ENCODE peak calls at places on chromosomes 1 and 21, in four cellular contexts. One of them, this sample, is unnamed.

GRCh38 chr1:220806408-220806807 is 19.7 kb downstream of the MTARC1 start:
- DNase-seq in cardiac fibroblast: no peak
- DNase-seq in ovary: no peak
- DNase-seq in endothelial cell: no peak
- DNase-seq in this sample: no peak

GRCh38 chr21:26207021-26207420 is 36.5 kb upstream of the APP start:
- DNase-seq in cardiac fibroblast: no peak
- DNase-seq in ovary: no peak
- DNase-seq in endothelial cell: no peak
- DNase-seq in this sample: no peak

GRCh38 chr1:43853161-43853921 is 80.3 kb upstream of the ARTN start:
- DNase-seq in endothelial cell: no peak
- DNase-seq in cardiac fibroblast: peak
- DNase-seq in ovary: peak
- DNase-seq in this sample: no peak

GRCh38 chr1:166925791-166926483 is 49.4 kb downstream of the ILDR2 start:
- DNase-seq in ovary: no peak
- DNase-seq in cardiac fibroblast: peak
- DNase-seq in endothelial cell: no peak
- DNase-seq in this sample: no peak

GRCh38 chr1:8970870-8971337 is 25.2 kb downstream of the CA6 start:
- DNase-seq in endothelial cell: no peak
- DNase-seq in cardiac fibroblast: no peak
- DNase-seq in ovary: no peak
- DNase-seq in this sample: no peak

GRCh38 chr1:6511056-6511455 is 19.6 kb upstream of the PLEKHG5 start:
- DNase-seq in cardiac fibroblast: no peak
- DNase-seq in endothelial cell: no peak
- DNase-seq in ovary: no peak
- DNase-seq in this sample: no peak

GRCh38 chr21:32393677-32394001 is 827 bp upstream of the URB1 start:
- DNase-seq in ovary: no peak
- DNase-seq in cardiac fibroblast: no peak
- DNase-seq in endothelial cell: no peak
- DNase-seq in this sample: no peak

GRCh38 chr1:78887459-78887858 is 119.1 kb downstream of the ADGRL4 start:
- DNase-seq in cardiac fibroblast: no peak
- DNase-seq in ovary: no peak
- DNase-seq in endothelial cell: no peak
- DNase-seq in this sample: no peak

GRCh38 chr1:29875557-29876028 is 639.3 kb downstream of the PTPRU start:
- DNase-seq in endothelial cell: peak
- DNase-seq in ovary: no peak
- DNase-seq in cardiac fibroblast: no peak
- DNase-seq in this sample: no peak

GRCh38 chr1:115797491-115797890 is 29.0 kb upstream of the CASQ2 start:
- DNase-seq in cardiac fibroblast: no peak
- DNase-seq in ovary: no peak
- DNase-seq in endothelial cell: no peak
- DNase-seq in this sample: no peak

GRCh38 chr1:16960560-16961296 is 19.7 kb downstream of the MFAP2 start:
- DNase-seq in cardiac fibroblast: peak
- DNase-seq in ovary: peak
- DNase-seq in endothelial cell: peak
- DNase-seq in this sample: peak

GRCh38 chr21:32482565-32483292 is 70.2 kb downstream of the EVA1C start:
- DNase-seq in endothelial cell: no peak
- DNase-seq in cardiac fibroblast: no peak
- DNase-seq in ovary: no peak
- DNase-seq in this sample: no peak

GRCh38 chr21:28712396-28712795 is 280.3 kb downstream of the LTN1 start:
- DNase-seq in cardiac fibroblast: no peak
- DNase-seq in ovary: no peak
- DNase-seq in endothelial cell: no peak
- DNase-seq in this sample: no peak

GRCh38 chr1:44421374-44422028 is 16.4 kb downstream of the RNF220 start:
- DNase-seq in ovary: no peak
- DNase-seq in cardiac fibroblast: no peak
- DNase-seq in endothelial cell: no peak
- DNase-seq in this sample: no peak

GRCh38 chr1:166114419-166114818 is 52.4 kb downstream of the FAM78B start:
- DNase-seq in ovary: no peak
- DNase-seq in cardiac fibroblast: no peak
- DNase-seq in endothelial cell: no peak
- DNase-seq in this sample: no peak

GRCh38 chr1:166136699-166137401 is 30.0 kb downstream of the FAM78B start:
- DNase-seq in ovary: no peak
- DNase-seq in cardiac fibroblast: no peak
- DNase-seq in endothelial cell: no peak
- DNase-seq in this sample: no peak

GRCh38 chr1:1435911-1436633 is 582 bp downstream of the VWA1 start:
- DNase-seq in cardiac fibroblast: no peak
- DNase-seq in ovary: peak
- DNase-seq in endothelial cell: no peak
- DNase-seq in this sample: no peak

GRCh38 chr1:32775640-32776337 is 41.4 kb downstream of the YARS1 start:
- DNase-seq in ovary: no peak
- DNase-seq in cardiac fibroblast: peak
- DNase-seq in endothelial cell: no peak
- DNase-seq in this sample: no peak

GRCh38 chr1:41383094-41383852 is 22.0 kb downstream of the FOXO6 start:
- DNase-seq in cardiac fibroblast: no peak
- DNase-seq in endothelial cell: no peak
- DNase-seq in ovary: peak
- DNase-seq in this sample: no peak

GRCh38 chr1:227759345-227760300 is 24.4 kb downstream of the SNAP47 start:
- DNase-seq in endothelial cell: no peak
- DNase-seq in cardiac fibroblast: peak
- DNase-seq in ovary: peak
- DNase-seq in this sample: no peak

GRCh38 chr1:220734571-220735326 is 13.4 kb upstream of the MTARC2 start:
- DNase-seq in endothelial cell: no peak
- DNase-seq in ovary: no peak
- DNase-seq in cardiac fibroblast: peak
- DNase-seq in this sample: no peak

GRCh38 chr1:112722601-112723510 is 7.7 kb upstream of the PPM1J start:
- DNase-seq in cardiac fibroblast: peak
- DNase-seq in endothelial cell: no peak
- DNase-seq in ovary: peak
- DNase-seq in this sample: no peak

GRCh38 chr1:11730429-11730861 is 5.5 kb upstream of the AGTRAP start:
- DNase-seq in cardiac fibroblast: peak
- DNase-seq in ovary: no peak
- DNase-seq in endothelial cell: peak
- DNase-seq in this sample: no peak

GRCh38 chr1:107138767-107139445 is 1.9 kb upstream of the NTNG1 start:
- DNase-seq in cardiac fibroblast: no peak
- DNase-seq in endothelial cell: no peak
- DNase-seq in ovary: no peak
- DNase-seq in this sample: no peak

GRCh38 chr21:32626633-32627196 is 14.5 kb upstream of the CFAP298 start:
- DNase-seq in endothelial cell: no peak
- DNase-seq in ovary: no peak
- DNase-seq in cardiac fibroblast: peak
- DNase-seq in this sample: no peak

GRCh38 chr1:168729405-168729802 is 398 bp upstream of the DPT start:
- DNase-seq in cardiac fibroblast: peak
- DNase-seq in endothelial cell: no peak
- DNase-seq in ovary: no peak
- DNase-seq in this sample: no peak

GRCh38 chr1:212286437-212287131 is 1.4 kb downstream of the PPP2R5A start:
- DNase-seq in ovary: no peak
- DNase-seq in endothelial cell: no peak
- DNase-seq in cardiac fibroblast: peak
- DNase-seq in this sample: no peak

GRCh38 chr1:25579947-25580309 is 36.5 kb downstream of the LDLRAP1 start:
- DNase-seq in cardiac fibroblast: no peak
- DNase-seq in endothelial cell: no peak
- DNase-seq in ovary: no peak
- DNase-seq in this sample: no peak

GRCh38 chr1:10170362-10170665 is 40.1 kb upstream of the KIF1B start:
- DNase-seq in cardiac fibroblast: no peak
- DNase-seq in ovary: no peak
- DNase-seq in endothelial cell: no peak
- DNase-seq in this sample: no peak

GRCh38 chr21:16388911-16389515 is 659.2 kb downstream of the USP25 start:
- DNase-seq in ovary: no peak
- DNase-seq in cardiac fibroblast: no peak
- DNase-seq in endothelial cell: no peak
- DNase-seq in this sample: no peak

GRCh38 chr1:25821630-25822091 is 1.9 kb downstream of the MTFR1L start:
- DNase-seq in endothelial cell: no peak
- DNase-seq in ovary: peak
- DNase-seq in cardiac fibroblast: peak
- DNase-seq in this sample: no peak

GRCh38 chr1:17566892-17567291 is 27.4 kb downstream of the ARHGEF10L start:
- DNase-seq in cardiac fibroblast: no peak
- DNase-seq in ovary: no peak
- DNase-seq in endothelial cell: no peak
- DNase-seq in this sample: no peak

GRCh38 chr1:82329226-82329625 is 528.5 kb downstream of the ADGRL2 start:
- DNase-seq in cardiac fibroblast: no peak
- DNase-seq in ovary: no peak
- DNase-seq in endothelial cell: no peak
- DNase-seq in this sample: no peak

GRCh38 chr1:197519741-197520334 is 251.8 kb downstream of the CRB1 start:
- DNase-seq in endothelial cell: no peak
- DNase-seq in cardiac fibroblast: peak
- DNase-seq in ovary: no peak
- DNase-seq in this sample: no peak

GRCh38 chr1:40894455-40894854 is 32.3 kb upstream of the CITED4 start:
- DNase-seq in cardiac fibroblast: no peak
- DNase-seq in endothelial cell: no peak
- DNase-seq in ovary: no peak
- DNase-seq in this sample: no peak

GRCh38 chr1:203625623-203626189 is 926 bp upstream of the ATP2B4 start:
- DNase-seq in cardiac fibroblast: peak
- DNase-seq in endothelial cell: no peak
- DNase-seq in ovary: no peak
- DNase-seq in this sample: no peak
- TF ChIP-seq CTCF in cardiac fibroblast: no peak
- TF ChIP-seq CTCF in endothelial cell: no peak
- TF ChIP-seq CTCF in ovary: peak
- TF ChIP-seq CTCF in this sample: no peak

GRCh38 chr1:203673550-203674411 is 47.1 kb downstream of the ATP2B4 start:
- DNase-seq in endothelial cell: peak
- DNase-seq in cardiac fibroblast: peak
- DNase-seq in ovary: no peak
- DNase-seq in this sample: no peak
- TF ChIP-seq CTCF in endothelial cell: no peak
- TF ChIP-seq CTCF in cardiac fibroblast: peak
- TF ChIP-seq CTCF in ovary: no peak
- TF ChIP-seq CTCF in this sample: peak

GRCh38 chr1:207981976-207982375 is 71.1 kb upstream of the CD34 start:
- DNase-seq in cardiac fibroblast: no peak
- DNase-seq in endothelial cell: peak
- DNase-seq in ovary: no peak
- DNase-seq in this sample: peak
- TF ChIP-seq CTCF in cardiac fibroblast: peak
- TF ChIP-seq CTCF in endothelial cell: peak
- TF ChIP-seq CTCF in ovary: no peak
- TF ChIP-seq CTCF in this sample: peak

DNA sequence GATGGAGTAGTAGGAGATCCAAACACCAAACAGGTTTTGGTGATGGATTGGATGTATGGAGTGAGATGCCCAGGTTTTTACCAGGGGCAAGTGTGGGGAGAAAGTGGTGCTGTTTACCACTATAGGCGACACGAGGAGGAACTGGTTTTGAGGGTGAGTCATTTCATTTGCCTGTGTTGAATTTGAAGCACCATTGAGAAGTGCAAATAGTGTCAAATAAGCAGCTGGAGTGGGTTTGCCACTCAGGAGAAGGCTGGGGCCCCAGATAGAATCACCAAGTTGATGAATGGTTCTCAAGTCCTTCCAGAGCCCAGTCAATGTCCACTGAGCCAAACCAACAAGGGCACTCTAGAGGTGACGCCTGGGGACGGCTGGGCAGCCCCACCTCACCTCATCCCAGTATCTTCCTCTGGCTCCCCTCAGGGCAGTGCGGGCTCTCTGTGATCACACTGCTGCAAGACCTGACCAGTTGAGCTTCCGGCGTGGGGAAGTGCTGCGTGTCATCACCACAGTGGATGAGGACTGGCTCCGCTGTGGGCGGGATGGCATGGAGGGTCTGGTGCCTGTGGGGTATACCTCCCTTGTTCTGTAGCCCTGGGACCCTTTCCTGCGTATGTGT is 9.4 kb downstream of the RUSC1 start:
- DNase-seq in cardiac fibroblast: no peak
- DNase-seq in endothelial cell: no peak
- DNase-seq in ovary: no peak
- DNase-seq in this sample: no peak
- TF ChIP-seq CTCF in cardiac fibroblast: no peak
- TF ChIP-seq CTCF in endothelial cell: no peak
- TF ChIP-seq CTCF in ovary: no peak
- TF ChIP-seq CTCF in this sample: no peak

DNA sequence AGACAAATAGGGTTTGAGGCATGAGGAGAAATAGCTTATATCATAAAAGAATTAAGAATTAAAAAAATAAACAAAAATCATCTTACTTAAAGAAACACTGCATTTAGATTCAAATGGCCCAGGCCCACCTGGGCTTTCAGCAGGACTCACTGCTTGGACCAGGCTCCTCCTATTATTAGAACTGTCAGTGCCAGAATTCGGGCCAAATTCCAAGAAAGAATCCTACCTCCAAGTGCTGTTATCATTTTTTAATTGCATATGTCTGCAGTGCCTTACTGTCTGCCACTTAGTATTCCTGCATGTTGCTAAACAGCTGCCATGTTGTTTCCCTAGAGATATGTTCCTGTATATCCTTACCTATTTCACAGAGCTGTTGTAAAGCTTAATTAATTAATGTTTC is 112.0 kb downstream of the BARHL2 start:
- DNase-seq in cardiac fibroblast: no peak
- DNase-seq in endothelial cell: no peak
- DNase-seq in ovary: no peak
- DNase-seq in this sample: no peak
- TF ChIP-seq CTCF in cardiac fibroblast: no peak
- TF ChIP-seq CTCF in endothelial cell: no peak
- TF ChIP-seq CTCF in ovary: no peak
- TF ChIP-seq CTCF in this sample: no peak

GRCh38 chr1:230798187-230798484 is 50.9 kb downstream of the CAPN9 start:
- DNase-seq in ovary: no peak
- DNase-seq in endothelial cell: no peak
- DNase-seq in cardiac fibroblast: no peak
- DNase-seq in this sample: no peak
- TF ChIP-seq CTCF in ovary: no peak
- TF ChIP-seq CTCF in endothelial cell: no peak
- TF ChIP-seq CTCF in cardiac fibroblast: no peak
- TF ChIP-seq CTCF in this sample: peak

GRCh38 chr1:35454616-35455015 is 102.6 kb downstream of the KIAA0319L start:
- DNase-seq in endothelial cell: no peak
- DNase-seq in cardiac fibroblast: peak
- DNase-seq in ovary: no peak
- DNase-seq in this sample: no peak
- TF ChIP-seq CTCF in endothelial cell: no peak
- TF ChIP-seq CTCF in cardiac fibroblast: peak
- TF ChIP-seq CTCF in ovary: no peak
- TF ChIP-seq CTCF in this sample: no peak

GRCh38 chr1:206429421-206429820 is 40.9 kb upstream of the IKBKE start:
- DNase-seq in ovary: no peak
- DNase-seq in cardiac fibroblast: no peak
- DNase-seq in endothelial cell: no peak
- DNase-seq in this sample: no peak
- TF ChIP-seq CTCF in ovary: no peak
- TF ChIP-seq CTCF in cardiac fibroblast: no peak
- TF ChIP-seq CTCF in endothelial cell: no peak
- TF ChIP-seq CTCF in this sample: no peak